ENCODE peak calls at places on chromosomes 1 and 21, in four cellular contexts. E, M, G and Z are unnamed samples.

GRCh38 chr21:35179990-35180557 is 131.0 kb upstream of the RUNX1 start:
- DNase-seq in E (peak; percentile 88), M (no peak), G (no peak), Z (no peak)

GRCh38 chr21:44419679-44420078 is 35.6 kb upstream of the LRRC3 start:
- DNase-seq in E (no peak), M (no peak), G (no peak), Z (no peak)

GRCh38 chr1:29310616-29311180 is 74.4 kb downstream of the PTPRU start:
- DNase-seq in E (no peak), M (no peak), G (no peak), Z (no peak)

GRCh38 chr1:52904590-52905375 is 16.8 kb downstream of the ECHDC2 start:
- DNase-seq in E (peak; percentile 35), M (peak; percentile 50), G (peak; percentile 33), Z (no peak)

GRCh38 chr1:15424146-15424667 is 14.0 kb upstream of the CTRC start:
- DNase-seq in E (no peak), M (no peak), G (no peak), Z (no peak)

GRCh38 chr1:200409761-200410565 is at the start of gene ZNF281:
- DNase-seq in E (peak; percentile 98), M (peak; percentile 98), G (peak; percentile 94), Z (peak; percentile 84)

GRCh38 chr1:210866532-210866931 is 267.4 kb downstream of the KCNH1 start:
- DNase-seq in E (no peak), M (no peak), G (no peak), Z (no peak)

GRCh38 chr1:238186887-238187574 is 296.3 kb upstream of the ZP4 start:
- DNase-seq in E (no peak), M (no peak), G (no peak), Z (no peak)

GRCh38 chr1:23923592-23924495 is 10.7 kb upstream of the CNR2 start:
- DNase-seq in E (no peak), M (no peak), G (no peak), Z (no peak)

GRCh38 chr1:42993631-42994121 is 35.0 kb upstream of the SLC2A1 start:
- DNase-seq in E (no peak), M (no peak), G (no peak), Z (no peak)

GRCh38 chr1:94061513-94062443 is 59.2 kb downstream of the ABCA4 start:
- DNase-seq in E (peak; percentile 83), M (peak; percentile 76), G (peak; percentile 30), Z (no peak)

GRCh38 chr1:155648207-155649147 is 38.5 kb downstream of the MSTO1 start:
- DNase-seq in E (peak; percentile 87), M (peak; percentile 17), G (no peak), Z (no peak)

GRCh38 chr1:26278835-26279597 is 870 bp upstream of the SH3BGRL3 start:
- DNase-seq in E (peak; percentile 84), M (no peak), G (peak; percentile 58), Z (no peak)

GRCh38 chr1:35924838-35925237 is 6.1 kb upstream of the AGO3 start:
- DNase-seq in E (no peak), M (no peak), G (no peak), Z (no peak)

GRCh38 chr1:33009561-33009960 is 27.1 kb downstream of the AK2 start:
- DNase-seq in E (no peak), M (peak; percentile 78), G (no peak), Z (no peak)